ENCODE peak calls at places on chromosomes 3 and 15, in five cellular contexts. J is GM23338, C is A549, P is GM12878, T is HepG2. D is an unnamed sample.

GRCh38 chr3:103295974-103296570 is 861.3 kb downstream of the ZPLD1 start:
- DNase-seq in J (peak; percentile 37), C (peak; percentile 18), P (no peak), T (peak; percentile 5), D (no peak)

GRCh38 chr3:184691397-184692131 is 20.3 kb downstream of the MAGEF1 start:
- DNase-seq in J (no peak), C (no peak), P (no peak), T (no peak), D (no peak)

GRCh38 chr3:100254168-100254777 is 6.5 kb upstream of the TBC1D23 start:
- DNase-seq in J (peak; percentile 92), C (peak; percentile 65), P (no peak), T (peak; percentile 68), D (peak; percentile 14)

GRCh38 chr3:171781711-171782127 is 28.6 kb downstream of the PLD1 start:
- DNase-seq in J (no peak), C (no peak), P (no peak), T (peak; percentile 21), D (no peak)

GRCh38 chr3:24128195-24129005 is 183.3 kb downstream of the NR1D2 start:
- DNase-seq in J (no peak), C (peak; percentile 16), P (no peak), T (no peak), D (no peak)

GRCh38 chr15:74482661-74483060 is 21.7 kb upstream of the UBL7 start:
- DNase-seq in J (peak; percentile 81), C (no peak), P (no peak), T (peak; percentile 24), D (peak; percentile 24)

GRCh38 chr15:71224024-71224423 is 108.8 kb downstream of the THSD4 start:
- DNase-seq in J (no peak), C (no peak), P (no peak), T (no peak), D (no peak)

GRCh38 chr3:16441306-16441898 is 72.1 kb downstream of the RFTN1 start:
- DNase-seq in J (no peak), C (no peak), P (no peak), T (no peak), D (no peak)

GRCh38 chr15:36334059-36334458 is 245.4 kb upstream of the CDIN1 start:
- DNase-seq in J (no peak), C (no peak), P (no peak), T (no peak), D (peak; percentile 55)

GRCh38 chr15:90708516-90708915 is 8.6 kb upstream of the BLM start:
- DNase-seq in J (no peak), C (no peak), P (no peak), T (no peak), D (no peak)

GRCh38 chr15:35757790-35758189 is 211.8 kb upstream of the DPH6 start:
- DNase-seq in J (no peak), C (no peak), P (no peak), T (no peak), D (no peak)

GRCh38 chr3:28295819-28296364 is 52.6 kb upstream of the ZCWPW2 start:
- DNase-seq in J (no peak), C (no peak), P (no peak), T (no peak), D (no peak)

GRCh38 chr3:123346726-123347125 is 102.2 kb downstream of the ADCY5 start:
- DNase-seq in J (no peak), C (no peak), P (no peak), T (no peak), D (no peak)

GRCh38 chr15:98484914-98485313 is 163.4 kb upstream of the IGF1R start:
- DNase-seq in J (no peak), C (no peak), P (no peak), T (no peak), D (no peak)

DNA sequence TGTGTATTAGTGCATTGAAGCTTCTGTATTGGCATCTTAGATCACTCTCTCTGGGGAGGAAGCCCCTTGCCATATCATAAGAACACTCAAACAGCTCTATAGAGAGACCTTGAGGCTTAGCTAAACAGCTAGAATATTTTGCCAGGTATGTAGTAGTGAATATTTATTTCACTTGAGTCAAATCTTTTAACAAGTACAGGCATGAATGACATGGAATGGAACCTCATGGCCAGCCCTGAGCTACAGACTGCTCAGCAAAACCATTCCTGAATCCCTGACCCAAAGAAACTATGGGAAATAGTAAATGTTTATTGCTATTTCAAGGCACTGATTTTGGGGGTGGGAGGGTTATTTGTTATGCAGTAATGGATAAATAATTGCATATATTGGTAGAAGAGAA is 604.8 kb downstream of the MECOM start:
- DNase-seq in J (no peak), C (no peak), P (no peak), T (no peak), D (no peak)
- TF ChIP-seq JUNB in J (no peak), C (no peak), P (no peak), T (no peak), D (no peak)

DNA sequence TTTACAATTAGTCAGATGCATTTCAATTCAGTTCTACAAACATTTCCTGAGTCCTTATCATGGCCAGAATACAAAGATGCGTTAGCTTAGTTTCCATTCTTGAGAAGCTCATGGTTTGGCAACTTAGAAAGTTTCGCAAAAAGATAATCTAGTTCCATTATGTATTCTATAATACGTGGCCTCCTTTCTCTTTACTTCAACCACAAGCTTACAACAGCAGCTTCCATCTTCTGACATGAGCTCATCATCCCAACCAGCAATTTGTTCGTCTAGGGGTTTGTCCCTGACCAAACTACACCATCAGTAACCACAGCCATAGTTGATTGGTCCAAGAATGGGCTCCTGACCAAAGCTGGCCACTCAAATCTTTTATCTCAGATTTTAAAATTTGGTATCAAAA is 267.6 kb upstream of the TBC1D5 start:
- DNase-seq in J (no peak), C (no peak), P (no peak), T (no peak), D (no peak)
- TF ChIP-seq JUNB in J (no peak), C (no peak), P (no peak), T (no peak), D (no peak)

DNA sequence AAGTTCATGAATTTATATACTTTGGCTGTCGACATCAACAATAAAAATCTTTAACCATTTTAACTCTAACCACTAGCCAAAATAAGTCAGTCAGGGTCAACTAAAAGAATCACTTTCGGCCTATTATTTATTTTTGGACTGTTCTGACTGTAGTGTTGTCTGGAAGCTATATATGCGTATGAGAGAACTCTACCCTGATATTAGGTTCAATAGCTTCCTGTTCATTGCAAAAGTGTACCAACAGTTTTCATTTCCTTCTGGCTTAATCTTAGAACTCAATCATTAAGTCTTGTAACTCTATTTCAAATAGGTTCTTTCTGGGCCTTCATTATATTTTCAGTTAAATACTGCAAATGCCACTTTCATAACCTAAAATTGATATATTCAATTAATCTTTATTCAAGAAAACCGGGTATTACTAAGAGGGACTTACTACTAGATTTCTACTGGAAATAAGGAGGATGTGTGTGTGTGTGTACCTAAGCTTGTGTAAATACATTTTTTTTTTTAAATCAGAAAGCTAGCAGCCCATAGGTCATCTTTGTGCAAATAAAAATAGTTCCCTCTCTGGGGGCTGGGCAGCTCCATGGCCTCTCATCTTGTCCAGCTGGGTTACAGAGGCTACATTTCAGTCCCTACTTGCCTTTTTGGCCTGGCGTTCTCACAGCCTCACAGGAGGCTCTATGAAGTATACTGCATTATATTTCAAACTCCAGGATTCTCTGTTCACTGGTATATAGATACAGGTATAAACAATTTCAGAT is 5.8 kb downstream of the SERPINI2 start:
- DNase-seq in J (no peak), C (no peak), P (no peak), T (peak; percentile 62), D (no peak)
- TF ChIP-seq JUNB in J (no peak), C (no peak), P (no peak), T (no peak), D (no peak)

DNA sequence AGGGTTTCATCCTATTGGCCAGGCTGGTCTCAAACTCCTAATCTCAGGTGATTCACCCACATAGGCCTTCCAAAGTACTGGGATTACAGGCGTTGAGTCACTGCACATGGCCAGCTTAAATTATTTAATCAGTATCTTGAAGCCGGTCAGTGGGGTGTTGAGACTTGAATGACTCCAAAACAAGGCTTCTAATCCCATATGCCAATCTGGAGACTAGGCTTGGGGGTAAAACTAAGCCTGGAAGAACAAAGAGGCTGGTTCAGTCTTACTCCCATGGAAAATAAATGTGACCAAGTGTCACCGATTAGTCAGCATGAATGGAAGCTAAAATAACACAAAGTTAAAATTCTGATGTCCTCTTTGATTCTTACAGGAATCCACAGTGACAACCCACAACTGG is 509.1 kb downstream of the FOXP1 start:
- DNase-seq in J (no peak), C (no peak), P (no peak), T (no peak), D (peak; percentile 16)
- TF ChIP-seq JUNB in J (no peak), C (no peak), P (no peak), T (no peak), D (no peak)

DNA sequence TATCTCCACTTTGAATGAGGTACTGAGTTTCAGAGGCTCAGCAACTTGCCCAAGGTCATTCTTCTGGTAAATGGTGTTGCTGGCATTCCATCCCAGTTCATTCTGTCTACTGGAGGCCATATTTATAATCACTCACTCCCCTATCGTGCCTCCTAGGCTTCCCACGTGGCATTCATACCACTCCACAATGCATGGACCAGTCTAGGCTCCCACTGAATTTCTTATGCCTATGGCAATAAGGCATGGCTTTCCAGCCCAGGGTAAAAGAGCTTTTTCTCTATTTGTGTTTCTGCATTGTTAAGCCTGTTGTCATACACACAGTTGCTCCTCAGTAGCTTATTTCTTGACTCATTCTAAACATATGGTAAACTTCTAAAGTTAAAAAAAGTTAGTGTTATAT is 19.9 kb downstream of the BBX start:
- DNase-seq in J (no peak), C (no peak), P (no peak), T (no peak), D (no peak)
- TF ChIP-seq JUNB in J (no peak), C (no peak), P (no peak), T (no peak), D (no peak)

DNA sequence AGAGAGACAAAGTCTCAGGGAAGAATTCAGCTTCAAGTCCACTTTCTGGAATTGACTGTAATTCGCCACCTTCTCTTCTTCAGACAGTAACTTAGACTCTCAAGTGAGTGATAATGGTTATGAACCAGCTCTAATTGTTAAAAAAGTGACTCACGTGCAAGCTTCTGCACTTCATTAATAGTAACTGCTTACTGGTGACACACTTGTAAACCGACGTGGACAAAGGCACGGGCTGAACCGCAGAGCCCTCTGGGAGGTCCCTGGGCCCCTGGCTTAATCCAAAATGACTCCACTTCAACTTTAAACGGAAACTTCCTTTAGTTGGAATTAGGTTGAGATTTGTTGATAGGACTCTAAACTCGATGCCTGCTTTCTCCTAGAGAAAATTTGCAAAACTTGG is 17.0 kb downstream of the MUC4 start:
- DNase-seq in J (no peak), C (no peak), P (no peak), T (no peak), D (peak; percentile 23)
- TF ChIP-seq JUNB in J (no peak), C (no peak), P (no peak), T (no peak), D (no peak)

D was measured in K562.